ENCODE peak calls at places on chromosomes 4 and X, in five cellular contexts. One of them, this sample, is unnamed.

GRCh38 chrX:51760657-51761056 is 17.4 kb downstream of the GSPT2 start:
- DNase-seq in IMR-90: no peak
- DNase-seq in uterus: no peak
- DNase-seq in body of pancreas: no peak
- DNase-seq in right lobe of liver: no peak
- DNase-seq in this sample: no peak

GRCh38 chrX:150574824-150575409 is 6.5 kb downstream of the MTM1 start:
- DNase-seq in IMR-90: no peak
- DNase-seq in uterus: no peak
- DNase-seq in body of pancreas: no peak
- DNase-seq in right lobe of liver: no peak
- DNase-seq in this sample: no peak

GRCh38 chr4:140996757-140997156 is 136.5 kb downstream of the RNF150 start:
- DNase-seq in IMR-90: peak; percentile 78
- DNase-seq in uterus: no peak
- DNase-seq in body of pancreas: no peak
- DNase-seq in right lobe of liver: no peak
- DNase-seq in this sample: no peak

GRCh38 chrX:7083468-7084396 is 63.8 kb upstream of the STS start:
- DNase-seq in IMR-90: peak; percentile 98
- DNase-seq in uterus: no peak
- DNase-seq in body of pancreas: no peak
- DNase-seq in right lobe of liver: no peak
- DNase-seq in this sample: no peak

GRCh38 chrX:71974916-71975315 is 64.3 kb downstream of the NHSL2 start:
- DNase-seq in IMR-90: no peak
- DNase-seq in uterus: no peak
- DNase-seq in body of pancreas: no peak
- DNase-seq in right lobe of liver: no peak
- DNase-seq in this sample: no peak

GRCh38 chr4:62952366-62952765 is 1456.9 kb downstream of the TECRL start:
- DNase-seq in IMR-90: no peak
- DNase-seq in uterus: no peak
- DNase-seq in body of pancreas: no peak
- DNase-seq in right lobe of liver: no peak
- DNase-seq in this sample: no peak

GRCh38 chr4:9931196-9931595 is 90.1 kb downstream of the SLC2A9 start:
- DNase-seq in IMR-90: no peak
- DNase-seq in uterus: no peak
- DNase-seq in body of pancreas: no peak
- DNase-seq in right lobe of liver: no peak
- DNase-seq in this sample: no peak

GRCh38 chr4:118989098-118990080 is 100.7 kb downstream of the SYNPO2 start:
- DNase-seq in IMR-90: peak; percentile 96
- DNase-seq in uterus: peak; percentile 45
- DNase-seq in body of pancreas: no peak
- DNase-seq in right lobe of liver: no peak
- DNase-seq in this sample: no peak

GRCh38 chrX:13092455-13092941 is 48.1 kb upstream of the FAM9C start:
- DNase-seq in IMR-90: no peak
- DNase-seq in uterus: no peak
- DNase-seq in body of pancreas: peak; percentile 15
- DNase-seq in right lobe of liver: no peak
- DNase-seq in this sample: no peak

GRCh38 chr4:89998350-89999098 is 103.9 kb downstream of the MMRN1 start:
- DNase-seq in IMR-90: no peak
- DNase-seq in uterus: no peak
- DNase-seq in body of pancreas: no peak
- DNase-seq in right lobe of liver: no peak
- DNase-seq in this sample: no peak

GRCh38 chr4:85420831-85421230 is 54.1 kb upstream of the ARHGAP24 start:
- DNase-seq in IMR-90: no peak
- DNase-seq in uterus: no peak
- DNase-seq in body of pancreas: no peak
- DNase-seq in right lobe of liver: no peak
- DNase-seq in this sample: no peak

GRCh38 chr4:124478518-124478917 is 234.0 kb downstream of the ANKRD50 start:
- DNase-seq in IMR-90: no peak
- DNase-seq in uterus: no peak
- DNase-seq in body of pancreas: no peak
- DNase-seq in right lobe of liver: no peak
- DNase-seq in this sample: no peak

GRCh38 chr4:166737430-166737829 is 496.9 kb downstream of the SPOCK3 start:
- DNase-seq in IMR-90: no peak
- DNase-seq in uterus: no peak
- DNase-seq in body of pancreas: no peak
- DNase-seq in right lobe of liver: no peak
- DNase-seq in this sample: no peak

GRCh38 chr4:168877779-168878491 is 132.1 kb downstream of the CBR4 start:
- DNase-seq in IMR-90: no peak
- DNase-seq in uterus: no peak
- DNase-seq in body of pancreas: peak; percentile 57
- DNase-seq in right lobe of liver: peak; percentile 70
- DNase-seq in this sample: no peak

GRCh38 chr4:141134051-141134450 is 782 bp upstream of the RNF150 start:
- DNase-seq in IMR-90: peak; percentile 61
- DNase-seq in uterus: no peak
- DNase-seq in body of pancreas: no peak
- DNase-seq in right lobe of liver: no peak
- DNase-seq in this sample: no peak

GRCh38 chr4:31467781-31468180 is 747.6 kb downstream of the PCDH7 start:
- DNase-seq in IMR-90: no peak
- DNase-seq in uterus: no peak
- DNase-seq in body of pancreas: no peak
- DNase-seq in right lobe of liver: no peak
- DNase-seq in this sample: no peak

GRCh38 chr4:161252520-161253141 is 911.2 kb downstream of the FSTL5 start:
- DNase-seq in IMR-90: peak; percentile 0
- DNase-seq in uterus: no peak
- DNase-seq in body of pancreas: peak; percentile 35
- DNase-seq in right lobe of liver: no peak
- DNase-seq in this sample: no peak

GRCh38 chr4:6332669-6333050 is 63.0 kb downstream of the WFS1 start:
- DNase-seq in IMR-90: no peak
- DNase-seq in uterus: no peak
- DNase-seq in body of pancreas: no peak
- DNase-seq in right lobe of liver: no peak
- DNase-seq in this sample: no peak

GRCh38 chr4:127307996-127308395 is 324.8 kb upstream of the INTU start:
- DNase-seq in IMR-90: no peak
- DNase-seq in uterus: no peak
- DNase-seq in body of pancreas: no peak
- DNase-seq in right lobe of liver: no peak
- DNase-seq in this sample: no peak
- TF ChIP-seq CTCF in IMR-90: no peak
- TF ChIP-seq CTCF in uterus: no peak
- TF ChIP-seq CTCF in body of pancreas: no peak
- TF ChIP-seq CTCF in right lobe of liver: no peak
- TF ChIP-seq CTCF in this sample: no peak

GRCh38 chr4:3235581-3235980 is 13.4 kb upstream of the MSANTD1 start:
- DNase-seq in IMR-90: no peak
- DNase-seq in uterus: no peak
- DNase-seq in body of pancreas: no peak
- DNase-seq in right lobe of liver: no peak
- DNase-seq in this sample: no peak

GRCh38 chr4:3233391-3234071 is 15.4 kb upstream of the MSANTD1 start:
- DNase-seq in IMR-90: peak; percentile 46
- DNase-seq in uterus: no peak
- DNase-seq in body of pancreas: peak; percentile 49
- DNase-seq in right lobe of liver: no peak
- DNase-seq in this sample: no peak

GRCh38 chr4:3232871-3233271 is 16.1 kb upstream of the MSANTD1 start:
- DNase-seq in IMR-90: no peak
- DNase-seq in uterus: no peak
- DNase-seq in body of pancreas: no peak
- DNase-seq in right lobe of liver: no peak
- DNase-seq in this sample: no peak

GRCh38 chr4:3235030-3235345 is 14.0 kb upstream of the MSANTD1 start:
- DNase-seq in IMR-90: no peak
- DNase-seq in uterus: no peak
- DNase-seq in body of pancreas: no peak
- DNase-seq in right lobe of liver: no peak
- DNase-seq in this sample: no peak

DNA sequence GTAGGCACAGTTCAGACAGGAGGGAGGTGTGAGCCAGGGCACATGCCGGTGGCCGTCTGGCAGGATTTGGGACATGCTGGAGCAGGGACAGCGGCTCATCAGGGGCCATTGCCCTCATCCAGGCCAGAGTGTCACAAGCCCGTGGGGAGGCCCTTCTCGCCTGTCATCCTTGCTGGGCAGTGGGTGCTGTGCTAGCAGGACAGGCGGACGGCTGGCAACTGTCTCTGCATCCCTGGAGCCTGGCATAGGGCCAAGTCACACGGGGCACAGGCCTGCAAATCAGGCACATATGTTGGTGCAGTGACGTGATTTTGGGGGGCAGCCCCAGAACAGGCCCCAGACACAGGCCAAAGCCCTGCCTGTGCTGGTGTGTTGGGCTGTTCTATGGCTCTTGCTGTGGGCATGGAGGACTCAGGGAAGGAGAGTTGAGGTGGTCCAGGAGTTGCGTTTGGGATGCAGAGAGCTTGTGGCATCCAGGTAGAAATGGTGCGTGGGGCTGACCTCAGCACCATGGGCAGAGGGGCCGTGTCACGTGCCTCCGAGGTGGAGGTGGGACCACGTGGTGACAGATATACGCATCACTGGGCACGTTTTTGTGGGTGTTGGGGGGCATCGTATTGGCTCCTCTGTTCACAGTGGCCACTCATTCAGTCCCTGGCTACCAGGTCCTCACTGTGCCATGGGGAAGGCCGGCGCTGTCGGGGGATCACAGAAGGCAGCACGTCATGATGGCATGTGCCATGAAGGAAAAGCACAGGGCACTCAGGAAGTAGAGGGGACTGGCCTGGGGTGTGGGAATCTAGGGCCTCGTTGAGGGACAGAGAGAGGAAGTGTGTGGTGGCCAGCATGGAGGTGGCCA is 14.6 kb upstream of the MSANTD1 start:
- DNase-seq in IMR-90: no peak
- DNase-seq in uterus: no peak
- DNase-seq in body of pancreas: no peak
- DNase-seq in right lobe of liver: no peak
- DNase-seq in this sample: no peak
- TF ChIP-seq POLR2A in IMR-90: no peak
- TF ChIP-seq POLR2A in uterus: no peak
- TF ChIP-seq POLR2A in body of pancreas: no peak
- TF ChIP-seq POLR2A in right lobe of liver: no peak
- TF ChIP-seq POLR2A in this sample: no peak

GRCh38 chr4:177546745-177547144 is 104.5 kb upstream of the AGA start:
- DNase-seq in IMR-90: peak; percentile 26
- DNase-seq in uterus: no peak
- DNase-seq in body of pancreas: no peak
- DNase-seq in right lobe of liver: no peak
- DNase-seq in this sample: no peak

GRCh38 chr4:177547985-177548384 is 105.7 kb upstream of the AGA start:
- DNase-seq in IMR-90: no peak
- DNase-seq in uterus: no peak
- DNase-seq in body of pancreas: no peak
- DNase-seq in right lobe of liver: no peak
- DNase-seq in this sample: no peak
- TF ChIP-seq CTCF in IMR-90: no peak
- TF ChIP-seq CTCF in uterus: no peak
- TF ChIP-seq CTCF in body of pancreas: no peak
- TF ChIP-seq CTCF in right lobe of liver: no peak
- TF ChIP-seq CTCF in this sample: no peak

GRCh38 chr4:185143596-185143969 is 517 bp downstream of the SLC25A4 start:
- DNase-seq in IMR-90: peak; percentile 17
- DNase-seq in uterus: peak; percentile 58
- DNase-seq in body of pancreas: peak; percentile 60
- DNase-seq in right lobe of liver: peak; percentile 57
- DNase-seq in this sample: no peak

GRCh38 chr4:185144601-185145240 is 1.7 kb downstream of the SLC25A4 start:
- DNase-seq in IMR-90: no peak
- DNase-seq in uterus: no peak
- DNase-seq in body of pancreas: no peak
- DNase-seq in right lobe of liver: no peak
- DNase-seq in this sample: no peak

GRCh38 chr4:185141777-185142176 is 1.3 kb upstream of the SLC25A4 start:
- DNase-seq in IMR-90: no peak
- DNase-seq in uterus: no peak
- DNase-seq in body of pancreas: no peak
- DNase-seq in right lobe of liver: peak; percentile 70
- DNase-seq in this sample: no peak

GRCh38 chr4:185142563-185142910 is 529 bp upstream of the SLC25A4 start:
- DNase-seq in IMR-90: no peak
- DNase-seq in uterus: no peak
- DNase-seq in body of pancreas: no peak
- DNase-seq in right lobe of liver: no peak
- DNase-seq in this sample: no peak

DNA sequence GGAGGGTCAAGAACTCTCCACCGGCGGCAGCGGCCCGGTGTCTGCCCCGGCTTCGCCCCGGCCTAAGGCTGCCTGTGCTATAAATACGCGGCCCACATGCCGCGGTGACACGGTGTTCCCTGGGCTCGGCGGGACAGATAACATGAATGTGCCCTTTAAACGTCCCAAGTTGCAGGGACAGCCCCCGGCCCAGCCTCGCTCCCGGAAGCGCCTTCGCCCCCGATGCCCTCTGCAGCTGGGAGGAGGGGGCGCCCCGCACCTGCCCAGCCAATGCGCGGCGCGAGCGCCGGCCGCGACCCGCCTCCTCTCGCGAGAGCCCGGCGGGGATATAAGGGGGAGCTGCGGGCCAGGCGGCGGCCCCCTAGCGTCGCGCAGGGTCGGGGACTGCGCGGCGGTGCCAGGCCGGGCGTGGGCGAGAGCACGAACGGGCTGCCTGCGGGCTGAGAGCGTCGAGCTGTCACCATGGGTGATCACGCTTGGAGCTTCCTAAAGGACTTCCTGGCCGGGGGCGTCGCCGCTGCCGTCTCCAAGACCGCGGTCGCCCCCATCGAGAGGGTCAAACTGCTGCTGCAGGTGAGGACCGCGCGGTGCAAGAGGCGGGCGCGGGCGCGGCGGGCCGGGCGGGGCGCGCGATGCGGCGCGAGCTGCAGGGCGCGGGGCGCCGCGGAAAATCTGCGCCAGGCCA is at the start of gene SLC25A4:
- DNase-seq in IMR-90: peak; percentile 62
- DNase-seq in uterus: peak; percentile 74
- DNase-seq in body of pancreas: peak; percentile 92
- DNase-seq in right lobe of liver: peak; percentile 92
- DNase-seq in this sample: no peak
- TF ChIP-seq POLR2A in IMR-90: peak; percentile 92
- TF ChIP-seq POLR2A in uterus: peak; percentile 90
- TF ChIP-seq POLR2A in body of pancreas: peak; percentile 94
- TF ChIP-seq POLR2A in right lobe of liver: peak; percentile 99
- TF ChIP-seq POLR2A in this sample: no peak

GRCh38 chrX:139759637-139760036 is 51.7 kb upstream of the MCF2 start:
- DNase-seq in IMR-90: peak; percentile 42
- DNase-seq in uterus: no peak
- DNase-seq in body of pancreas: peak; percentile 14
- DNase-seq in right lobe of liver: no peak
- DNase-seq in this sample: no peak
- TF ChIP-seq CTCF in IMR-90: peak; percentile 57
- TF ChIP-seq CTCF in uterus: peak; percentile 11
- TF ChIP-seq CTCF in body of pancreas: no peak
- TF ChIP-seq CTCF in right lobe of liver: peak; percentile 50
- TF ChIP-seq CTCF in this sample: no peak

GRCh38 chr4:2755821-2756690 is at the start of gene TNIP2:
- DNase-seq in IMR-90: peak; percentile 73
- DNase-seq in uterus: peak; percentile 88
- DNase-seq in body of pancreas: peak; percentile 91
- DNase-seq in right lobe of liver: peak; percentile 91
- DNase-seq in this sample: no peak
- TF ChIP-seq POLR2A in IMR-90: peak; percentile 34
- TF ChIP-seq POLR2A in uterus: peak; percentile 26
- TF ChIP-seq POLR2A in body of pancreas: peak; percentile 46
- TF ChIP-seq POLR2A in right lobe of liver: peak; percentile 84
- TF ChIP-seq POLR2A in this sample: peak; percentile 59